ENCODE peak calls at places on chromosomes 4 and X, in four cellular contexts. L is left ventricle myocardium inferior, X is uterus, M is aorta. R is an unnamed sample. For H3K4me1 and H3K36me3, the result is how much of the 10 kb centered on the place peaks cover.

GRCh38 chr4:160567634-160568033 is 1464.8 kb downstream of the RAPGEF2 start:
- DNase-seq in X (no peak), M (no peak), L (no peak), R (no peak)

GRCh38 chr4:52107745-52108144 is 56.6 kb downstream of the SPATA18 start:
- DNase-seq in X (no peak), L (no peak), M (no peak), R (no peak)

GRCh38 chrX:87067795-87068194 is 449.8 kb upstream of the KLHL4 start:
- DNase-seq in X (no peak), M (no peak), L (no peak), R (no peak)

GRCh38 chrX:54825716-54826428 is 18.3 kb downstream of the MAGED2 start:
- DNase-seq in L (no peak), X (no peak), M (no peak), R (no peak)

GRCh38 chr4:112213850-112214249 is 17.7 kb upstream of the AP1AR start:
- DNase-seq in M (no peak), L (no peak), X (no peak), R (no peak)

GRCh38 chr4:26462874-26463273 is 27.4 kb downstream of the CCKAR start:
- DNase-seq in M (no peak), X (no peak), L (no peak), R (no peak)

GRCh38 chr4:40349561-40350198 is 14.5 kb downstream of the CHRNA9 start:
- DNase-seq in L (no peak), X (no peak), M (no peak), R (no peak)

GRCh38 chr4:109155682-109156243 is 146.7 kb downstream of the COL25A1 start:
- DNase-seq in L (no peak), X (no peak), M (no peak), R (no peak)

GRCh38 chr4:174349156-174349555 is 65.4 kb downstream of the CEP44 start:
- DNase-seq in X (no peak), L (no peak), M (no peak), R (no peak)

GRCh38 chrX:18702362-18703195 is 4.9 kb upstream of the PPEF1 start:
- DNase-seq in X (no peak), L (no peak), M (no peak), R (no peak)

GRCh38 chr4:82473621-82474164 is 43.3 kb downstream of the ENOPH1 start:
- DNase-seq in X (no peak), L (no peak), M (no peak), R (no peak)

GRCh38 chr4:44660396-44660795 is 9.0 kb upstream of the YIPF7 start:
- DNase-seq in X (no peak), L (no peak), M (no peak), R (no peak)

GRCh38 chr4:81314897-81315470 is 100.0 kb upstream of the PRKG2 start:
- DNase-seq in X (no peak), M (no peak), L (no peak), R (no peak)

GRCh38 chrX:65811558-65812228 is 144.2 kb downstream of the MSN start:
- DNase-seq in M (no peak), L (no peak), X (no peak), R (no peak)

GRCh38 chr4:140567722-140568121 is 1.0 kb downstream of the UCP1 start:
- DNase-seq in L (no peak), M (no peak), X (no peak), R (no peak)

GRCh38 chrX:45756562-45756961 is 555.9 kb upstream of the DIPK2B start:
- DNase-seq in M (no peak), L (no peak), X (no peak), R (no peak)
- H3K4me1 ChIP-seq in M (under half), L (under half), X (under half), R (under half)

GRCh38 chr4:2932561-2932950 is 30.6 kb downstream of the NOP14 start:
- DNase-seq in M (no peak), X (peak), L (no peak), R (peak)
- H3K27ac ChIP-seq in M (no peak), X (peak), L (peak), R (peak)

GRCh38 chr4:4930677-4931076 is 71.2 kb downstream of the MSX1 start:
- DNase-seq in X (no peak), L (no peak), M (no peak), R (peak)
- H3K36me3 ChIP-seq in X (under half), L (under half), M (under half), R (under half)

GRCh38 chr4:76755756-76756155 is 142.2 kb downstream of the SOWAHB start:
- DNase-seq in M (no peak), X (no peak), L (no peak), R (no peak)
- H3K4me1 ChIP-seq in M (under half), X (under half), L (under half), R (under half)

DNA sequence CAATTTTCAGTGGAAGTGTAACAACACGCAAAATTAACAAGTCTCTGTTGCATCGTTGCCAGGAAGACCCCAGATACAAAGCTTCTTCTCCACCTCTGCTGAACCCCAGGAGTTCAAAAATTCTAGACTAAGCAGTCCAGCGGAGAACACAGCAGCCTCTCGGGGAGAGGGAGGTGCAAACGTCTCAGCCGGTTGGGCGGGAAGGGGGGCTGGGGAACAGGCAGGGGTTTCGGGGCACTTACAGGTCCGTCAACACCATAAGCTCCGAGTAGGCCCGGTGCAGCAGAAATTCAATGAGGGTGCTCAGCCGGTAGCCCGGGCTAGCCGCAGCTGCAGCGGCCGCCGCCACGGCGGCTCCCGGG is 405 bp downstream of the MED14 start:
- DNase-seq in L (no peak), M (no peak), X (peak), R (no peak)
- H3K27ac ChIP-seq in L (peak), M (peak), X (peak), R (peak)